ENCODE peak calls at places on chromosomes 11 and 22, in six cellular contexts. I, E, D, B, X and V are unnamed samples. For H3K27me3, the result is how much of the 10 kb centered on the place peaks cover.

GRCh38 chr22:39244496-39245129 is at the start of gene PDGFB:
- DNase-seq in I (peak), E (peak), D (no peak), B (peak), X (peak), V (peak)

GRCh38 chr11:27347949-27348879 is 14.8 kb downstream of the CCDC34 start:
- DNase-seq in I (no peak), E (no peak), D (no peak), B (no peak), X (no peak), V (no peak)

GRCh38 chr11:118911113-118911879 is 14.4 kb downstream of the BCL9L start:
- DNase-seq in I (peak), E (peak), D (no peak), B (peak), X (peak), V (peak)

GRCh38 chr22:41892721-41893120 is 22.2 kb downstream of the SHISA8 start:
- DNase-seq in I (no peak), E (no peak), D (no peak), B (no peak), X (no peak), V (no peak)

GRCh38 chr22:19821523-19822300 is 33.0 kb downstream of the GNB1L start:
- DNase-seq in I (no peak), E (no peak), D (no peak), B (no peak), X (no peak), V (no peak)

GRCh38 chr11:93630037-93630436 is 31.4 kb upstream of the CEP295 start:
- DNase-seq in I (no peak), E (no peak), D (no peak), B (no peak), X (no peak), V (no peak)

GRCh38 chr22:37290737-37291136 is 8.4 kb downstream of the CYTH4 start:
- DNase-seq in I (no peak), E (no peak), D (no peak), B (no peak), X (no peak), V (no peak)

GRCh38 chr11:67053896-67054850 is 2.5 kb upstream of the RHOD start:
- DNase-seq in I (peak), E (peak), D (peak), B (peak), X (peak), V (peak)

GRCh38 chr22:45688606-45689080 is 17.0 kb downstream of the ATXN10 start:
- DNase-seq in I (no peak), E (peak), D (no peak), B (no peak), X (no peak), V (no peak)

GRCh38 chr11:117992136-117992535 is 5.9 kb downstream of the IL10RA start:
- DNase-seq in I (no peak), E (no peak), D (no peak), B (no peak), X (no peak), V (no peak)

GRCh38 chr11:123020968-123021367 is 39.3 kb upstream of the BSX start:
- DNase-seq in I (no peak), E (peak), D (peak), B (peak), X (no peak), V (no peak)

GRCh38 chr11:85762226-85762625 is 48.7 kb downstream of the SYTL2 start:
- DNase-seq in I (no peak), E (no peak), D (no peak), B (no peak), X (no peak), V (no peak)

GRCh38 chr11:104078995-104079394 is 42.6 kb downstream of the DDI1 start:
- DNase-seq in I (no peak), E (no peak), D (no peak), B (no peak), X (no peak), V (no peak)

GRCh38 chr11:61378713-61379313 is 13.6 kb upstream of the TMEM216 start:
- DNase-seq in I (no peak), E (peak), D (no peak), B (no peak), X (no peak), V (no peak)

GRCh38 chr22:18068381-18068988 is 9.3 kb upstream of the PEX26 start:
- DNase-seq in I (no peak), E (no peak), D (no peak), B (peak), X (no peak), V (peak)

GRCh38 chr22:25853501-25853900 is 111.5 kb downstream of the MYO18B start:
- DNase-seq in I (no peak), E (no peak), D (no peak), B (no peak), X (no peak), V (no peak)

GRCh38 chr11:42237701-42238235 is 778.3 kb upstream of the LRRC4C start:
- DNase-seq in I (no peak), E (peak), D (no peak), B (no peak), X (no peak), V (no peak)

GRCh38 chr11:44725016-44725651 is 1.6 kb upstream of the TSPAN18 start:
- DNase-seq in I (no peak), E (no peak), D (no peak), B (peak), X (no peak), V (no peak)
- H3K27me3 ChIP-seq in I (under half), E (under half), D (under half), B (under half), X (under half), V (under half)

GRCh38 chr11:71213696-71214552 is 38.5 kb downstream of the SHANK2 start:
- DNase-seq in I (peak), E (no peak), D (no peak), B (no peak), X (no peak), V (peak)
- H3K27me3 ChIP-seq in I (under half), E (under half), D (under half), B (under half), X (under half), V (under half)

DNA sequence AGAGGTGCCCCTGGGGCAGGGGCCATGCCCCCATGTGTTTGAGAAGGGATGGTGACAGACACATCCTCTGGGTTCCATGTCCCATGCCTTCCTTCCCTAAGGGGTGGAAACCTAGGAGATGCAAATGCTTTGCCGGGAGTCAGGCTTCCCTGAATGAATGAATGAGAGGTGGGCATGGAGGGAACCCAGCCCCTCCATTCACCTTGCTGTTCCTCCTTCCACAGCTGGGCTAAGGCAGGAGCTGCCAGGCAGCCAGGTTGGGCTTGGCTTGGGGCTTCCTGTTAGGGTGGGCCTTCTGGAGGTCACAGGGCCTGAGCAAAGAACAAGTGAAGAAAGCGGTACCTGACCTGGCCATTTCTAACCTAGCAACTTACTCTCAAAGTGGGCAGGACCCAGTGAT is 926 bp downstream of the POU2F3 start:
- DNase-seq in I (no peak), E (no peak), D (no peak), B (no peak), X (no peak), V (peak)
- H3K27me3 ChIP-seq in I (under half), E (half or more), D (under half), B (under half), X (under half), V (under half)

GRCh38 chr22:22877523-22878210 is 9.9 kb upstream of the IGLL5 start:
- DNase-seq in I (no peak), E (peak), D (peak), B (peak), X (peak), V (peak)
- H3K27me3 ChIP-seq in I (under half), E (under half), D (under half), B (under half), X (under half), V (under half)